ENCODE peak calls at places on chromosomes 16 and 17, in five cellular contexts. N is heart left ventricle, E is cardiac muscle cell, D is IMR-90, L is hepatocyte. A is an unnamed sample.

GRCh38 chr16:85092851-85093250 is 19.4 kb downstream of the CIBAR2 start:
- DNase-seq in E (no peak), D (no peak), N (peak; percentile 51), L (no peak), A (no peak)

GRCh38 chr17:5526821-5527598 is 40.6 kb downstream of the MIS12 start:
- DNase-seq in N (peak; percentile 79), L (peak; percentile 91), E (peak; percentile 79), D (peak; percentile 98), A (peak; percentile 78)

GRCh38 chr17:75836605-75837004 is 7.6 kb downstream of the UNC13D start:
- DNase-seq in L (no peak), D (no peak), N (no peak), E (no peak), A (no peak)

GRCh38 chr17:70820276-70820675 is 650.9 kb downstream of the KCNJ2 start:
- DNase-seq in E (no peak), N (no peak), D (peak; percentile 59), L (no peak), A (peak; percentile 6)

GRCh38 chr17:1532836-1533602 is 16.6 kb upstream of the INPP5K start:
- DNase-seq in N (no peak), D (no peak), L (no peak), E (peak; percentile 22), A (no peak)

GRCh38 chr16:814974-815373 is 14.4 kb upstream of the GNG13 start:
- DNase-seq in D (peak; percentile 70), L (no peak), N (no peak), E (no peak), A (no peak)

GRCh38 chr17:19384723-19385391 is 2.1 kb downstream of the MFAP4 start:
- DNase-seq in N (peak; percentile 89), L (peak; percentile 88), E (no peak), D (peak; percentile 91), A (peak; percentile 58)

GRCh38 chr16:53849585-53849984 is 145.6 kb downstream of the FTO start:
- DNase-seq in N (no peak), L (no peak), E (no peak), D (no peak), A (no peak)

DNA sequence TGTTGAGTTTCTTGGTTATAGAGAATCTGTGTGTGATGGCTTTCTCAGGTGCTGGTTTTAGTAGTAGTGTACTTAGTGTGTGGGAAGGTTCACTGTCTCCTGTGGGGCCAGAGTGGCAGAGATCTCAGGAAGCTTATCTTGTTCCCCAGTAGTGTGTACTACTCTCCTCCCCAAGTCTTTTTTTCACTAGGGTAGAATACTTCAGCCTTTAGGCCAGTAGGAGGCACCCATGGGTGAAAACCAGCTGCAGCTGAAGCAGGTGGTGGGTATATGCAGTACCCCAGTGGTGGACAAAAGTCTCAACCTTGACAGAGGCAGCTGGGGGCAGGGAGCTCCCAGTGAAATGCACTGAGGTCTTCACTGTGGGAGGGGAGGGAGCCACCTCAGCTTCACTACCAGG is 109.9 kb downstream of the PHKB start:
- DNase-seq in L (no peak), N (no peak), E (no peak), D (no peak), A (no peak)
- TF ChIP-seq CTCF in L (no peak), N (no peak), E (no peak), D (no peak), A (no peak)

GRCh38 chr17:50283246-50283645 is 9.0 kb downstream of the TMEM92 start:
- DNase-seq in D (no peak), L (no peak), E (no peak), N (no peak), A (no peak)
- H3K4me1 ChIP-seq in D (peaks cover 13% of the 10 kb centered on the region), L (peaks cover 13% of the 10 kb centered on the region), E (no peaks in the 10 kb centered on the region), N (no peaks in the 10 kb centered on the region), A (peaks cover 6% of the 10 kb centered on the region)

GRCh38 chr17:17774009-17774881 is 62.5 kb downstream of the SREBF1 start:
- DNase-seq in E (no peak), L (peak; percentile 63), N (no peak), D (peak; percentile 52), A (peak; percentile 90)

GRCh38 chr17:17770371-17771059 is 66.3 kb downstream of the SREBF1 start:
- DNase-seq in D (no peak), N (no peak), E (no peak), L (no peak), A (no peak)

GRCh38 chr17:17769869-17770361 is 66.9 kb downstream of the SREBF1 start:
- DNase-seq in N (no peak), D (no peak), L (no peak), E (no peak), A (no peak)

GRCh38 chr17:17772231-17772630 is 64.6 kb downstream of the SREBF1 start:
- DNase-seq in L (no peak), E (no peak), N (no peak), D (no peak), A (no peak)

GRCh38 chr17:17771498-17772201 is 65.1 kb downstream of the SREBF1 start:
- DNase-seq in L (no peak), E (no peak), D (no peak), N (no peak), A (no peak)
- H3K27ac ChIP-seq in L (peak overlapping the region; percentile 82), E (no peak overlapping the region), D (no peak overlapping the region), N (no peak overlapping the region), A (no peak overlapping the region)

DNA sequence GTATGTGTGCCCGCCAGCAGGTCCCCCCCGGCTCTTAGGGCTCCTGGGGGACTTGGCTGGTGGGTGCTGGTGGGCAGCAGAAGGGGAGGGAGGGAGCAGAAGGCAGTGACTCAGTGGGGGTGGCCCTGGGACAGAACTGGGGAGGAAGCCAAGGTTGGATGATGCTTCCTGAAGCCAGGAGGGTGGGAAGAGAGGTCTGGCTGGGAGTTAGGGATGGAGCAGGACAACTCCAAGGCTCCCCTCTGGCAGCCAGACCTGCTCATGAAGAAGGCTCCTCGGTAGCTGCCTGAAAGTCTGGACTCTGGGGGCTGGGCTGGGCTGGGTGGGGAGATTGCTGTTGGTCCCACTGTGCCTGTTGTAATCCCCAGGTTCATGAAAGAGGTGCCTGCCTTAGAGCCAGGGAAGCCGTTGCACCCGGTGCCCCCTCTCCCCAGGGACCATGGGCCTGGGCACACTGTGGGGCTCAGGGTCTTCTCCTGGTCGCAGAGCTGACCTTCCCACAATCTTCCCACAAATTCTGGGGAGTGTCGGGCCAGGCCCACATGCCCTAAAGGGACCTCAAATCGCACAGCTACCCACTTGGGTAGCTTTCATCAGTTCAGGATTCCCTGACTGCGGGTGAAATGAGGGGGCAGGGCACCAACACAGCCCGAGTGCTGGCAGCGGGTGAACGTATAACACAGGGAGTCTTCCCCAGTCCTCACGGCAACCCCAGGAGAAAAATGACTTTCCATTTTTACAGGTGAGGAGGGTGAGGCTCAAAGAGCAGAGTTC is 1.1 kb upstream of the PLEKHG4 start:
- DNase-seq in L (peak; percentile 42), N (peak; percentile 55), D (peak; percentile 90), E (no peak), A (peak; percentile 55)
- TF ChIP-seq CTCF in L (no peak), N (no peak), D (no peak), E (no peak), A (no peak)